ENCODE peak calls at places on chromosomes 7 and 10, in seven cellular contexts. U is H1, R is SK-N-SH, Q is HCT116, M is K562, T is HepG2, H is GM12878. F is an unnamed sample.

GRCh38 chr10:45224219-45224841 is 91.1 kb downstream of the OR13A1 start:
- DNase-seq in M (no peak), Q (no peak), U (no peak), T (no peak), R (no peak), H (no peak), F (no peak)

GRCh38 chr7:1235501-1236131 is 2.9 kb downstream of the UNCX start:
- DNase-seq in Q (no peak), M (no peak), H (no peak), T (no peak), U (peak; percentile 74), R (no peak), F (no peak)

GRCh38 chr10:133196936-133197758 is 32.9 kb upstream of the UTF1 start:
- DNase-seq in U (no peak), M (no peak), H (no peak), T (no peak), R (no peak), Q (no peak), F (no peak)

GRCh38 chr7:330554-331230 is 40.7 kb downstream of the FOXL3 start:
- DNase-seq in Q (no peak), T (no peak), R (no peak), U (no peak), M (no peak), H (no peak), F (no peak)

GRCh38 chr10:2893446-2893845 is 173.9 kb upstream of the PFKP start:
- DNase-seq in R (no peak), H (no peak), Q (no peak), U (peak; percentile 20), M (no peak), T (no peak), F (no peak)

GRCh38 chr7:75945297-75946168 is 30.6 kb downstream of the POR start:
- DNase-seq in M (peak; percentile 56), Q (no peak), U (no peak), T (peak; percentile 78), R (no peak), H (no peak), F (no peak)

GRCh38 chr10:30827531-30828120 is 198.1 kb upstream of the LYZL2 start:
- DNase-seq in Q (no peak), H (no peak), U (no peak), T (no peak), R (no peak), M (no peak), F (no peak)

GRCh38 chr7:134154581-134155130 is 27.5 kb downstream of the LRGUK start:
- DNase-seq in R (no peak), T (no peak), U (no peak), M (no peak), H (no peak), Q (no peak), F (no peak)

GRCh38 chr7:53768191-53768590 is 732.8 kb downstream of the POM121L12 start:
- DNase-seq in T (no peak), Q (no peak), U (no peak), M (no peak), H (no peak), R (no peak), F (no peak)

GRCh38 chr7:34748244-34749039 is 90.4 kb downstream of the NPSR1 start:
- DNase-seq in H (no peak), M (no peak), Q (peak; percentile 89), U (no peak), T (peak; percentile 99), R (peak; percentile 19), F (peak; percentile 93)

GRCh38 chr10:49735161-49735560 is 27.0 kb downstream of the OGDHL start:
- DNase-seq in R (peak; percentile 14), M (no peak), U (no peak), H (no peak), Q (no peak), T (no peak), F (no peak)

GRCh38 chr7:5441840-5442513 is 18.3 kb upstream of the TNRC18 start:
- DNase-seq in U (no peak), R (no peak), Q (no peak), H (no peak), M (no peak), T (no peak), F (no peak)

GRCh38 chr10:75651452-75651851 is 220.0 kb downstream of the LRMDA start:
- DNase-seq in R (no peak), M (no peak), Q (peak; percentile 15), H (no peak), U (no peak), T (peak; percentile 13), F (no peak)

GRCh38 chr7:94040254-94040653 is 36.1 kb upstream of the BET1 start:
- DNase-seq in U (no peak), T (no peak), M (peak; percentile 9), Q (no peak), H (no peak), R (no peak), F (no peak)

GRCh38 chr10:6580279-6581029 is 378 bp upstream of the PRKCQ start:
- DNase-seq in M (peak; percentile 84), R (peak; percentile 94), H (no peak), T (peak; percentile 53), U (peak; percentile 92), Q (peak; percentile 22), F (no peak)

GRCh38 chr10:3647074-3647473 is 137.9 kb downstream of the KLF6 start:
- DNase-seq in Q (no peak), T (no peak), H (peak; percentile 27), U (no peak), R (no peak), M (no peak), F (no peak)

GRCh38 chr7:13282377-13282980 is 595.0 kb downstream of the ARL4A start:
- DNase-seq in U (no peak), R (peak; percentile 6), H (no peak), Q (peak; percentile 35), M (no peak), T (no peak), F (no peak)

GRCh38 chr7:151456276-151456675 is 16.3 kb upstream of the CRYGN start:
- DNase-seq in T (no peak), H (no peak), Q (no peak), M (no peak), U (no peak), R (no peak), F (no peak)

GRCh38 chr7:36265720-36266119 is 112.7 kb downstream of the EEPD1 start:
- DNase-seq in H (no peak), R (no peak), Q (no peak), U (no peak), M (no peak), T (peak; percentile 40), F (no peak)

GRCh38 chr10:113084031-113084430 is 134.0 kb downstream of the TCF7L2 start:
- DNase-seq in Q (no peak), T (no peak), H (no peak), M (no peak), U (no peak), R (no peak), F (no peak)
- TF ChIP-seq SIN3A in Q (no peak), T (no peak), H (no peak), M (no peak), U (no peak), R (no peak), F (no peak)

GRCh38 chr7:69678794-69679103 is 80.5 kb downstream of the AUTS2 start:
- DNase-seq in Q (no peak), T (no peak), U (no peak), M (no peak), R (no peak), H (no peak), F (no peak)

GRCh38 chr7:69684955-69685631 is 86.8 kb downstream of the AUTS2 start:
- DNase-seq in R (no peak), H (no peak), Q (no peak), T (no peak), U (no peak), M (no peak), F (no peak)

GRCh38 chr7:69677905-69678793 is 79.9 kb downstream of the AUTS2 start:
- DNase-seq in H (no peak), M (no peak), Q (no peak), R (no peak), U (no peak), T (no peak), F (no peak)

GRCh38 chr7:69683002-69683401 is 84.7 kb downstream of the AUTS2 start:
- DNase-seq in U (no peak), H (no peak), M (no peak), R (no peak), Q (no peak), T (no peak), F (no peak)

DNA sequence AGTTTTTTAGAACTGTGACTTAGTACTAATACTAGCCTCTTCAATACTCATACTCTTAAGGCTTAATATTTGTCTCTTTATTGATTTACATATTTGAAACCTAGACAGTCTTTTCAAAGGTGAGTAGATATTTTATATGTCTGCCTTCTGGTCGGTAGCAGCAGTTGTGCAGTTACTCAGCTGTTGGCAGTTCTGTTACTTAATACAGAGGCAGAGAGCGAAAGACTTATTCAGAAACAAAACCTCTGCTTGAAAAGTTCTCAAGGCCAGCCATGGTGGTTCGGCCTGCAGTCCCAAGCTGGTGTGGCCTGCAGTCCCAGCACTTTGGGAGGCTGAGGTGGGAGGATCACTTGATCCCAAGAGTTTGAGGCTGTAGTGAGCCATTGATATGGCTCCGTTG is 84.2 kb downstream of the AUTS2 start:
- DNase-seq in U (no peak), M (no peak), H (no peak), Q (no peak), R (no peak), T (no peak), F (no peak)
- TF ChIP-seq SIN3A in U (no peak), M (no peak), H (no peak), Q (no peak), R (no peak), T (no peak), F (no peak)

DNA sequence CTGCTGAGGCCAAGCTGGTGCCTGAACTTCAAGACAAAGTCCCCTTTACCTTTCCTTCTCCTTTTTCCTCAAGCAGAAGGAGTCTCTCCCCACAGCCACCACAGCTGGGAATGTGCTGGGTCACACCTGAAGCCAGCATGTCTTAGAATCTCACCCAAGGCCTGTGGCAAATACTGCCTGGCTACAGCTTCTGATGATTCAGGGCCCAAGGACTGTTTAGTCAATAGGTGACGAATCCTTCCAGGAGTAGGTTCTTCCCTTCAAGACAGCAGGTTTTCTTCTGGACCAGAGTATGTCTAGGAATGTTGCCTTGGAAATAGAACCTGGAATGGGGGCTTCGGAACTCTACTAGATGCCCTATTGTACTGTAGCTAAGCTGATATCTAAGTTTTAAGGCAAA is 374.6 kb downstream of the KIF20B start:
- DNase-seq in H (no peak), T (no peak), M (no peak), R (no peak), Q (no peak), U (no peak), F (no peak)
- TF ChIP-seq SIN3A in H (no peak), T (no peak), M (no peak), R (no peak), Q (no peak), U (no peak), F (no peak)

DNA sequence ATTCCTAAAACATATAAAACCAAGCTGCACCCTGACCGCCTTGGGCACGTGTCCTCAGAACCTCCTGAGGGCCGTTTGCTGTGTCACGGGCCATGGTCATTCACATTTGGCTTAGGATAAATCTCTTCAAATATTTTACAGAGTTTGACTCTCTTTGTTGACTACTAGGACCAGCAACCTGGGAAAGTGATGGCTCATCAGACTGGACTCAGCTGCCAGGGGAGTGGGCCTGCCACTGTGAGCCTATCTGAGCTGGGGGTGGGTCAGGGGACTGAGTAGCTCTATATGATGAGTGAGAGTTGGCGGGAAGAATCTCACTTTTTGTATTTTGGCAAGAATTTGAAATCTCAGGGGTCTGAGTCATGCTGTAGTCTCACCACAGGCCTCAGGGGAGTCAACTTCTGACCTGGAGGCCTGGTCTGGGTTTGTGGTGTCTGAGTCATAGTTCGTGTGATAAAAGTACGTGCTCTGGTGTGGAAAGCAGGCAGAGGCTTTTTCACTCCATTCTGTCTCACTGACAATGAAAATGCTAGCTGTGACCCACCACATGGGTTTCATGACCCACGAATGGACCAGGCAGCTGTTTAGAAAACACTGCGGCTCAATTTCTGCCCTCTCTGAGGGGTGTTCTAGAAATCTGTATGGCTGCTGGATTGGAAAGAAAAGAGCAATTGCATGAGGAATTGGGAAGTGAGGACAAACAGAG is 4.2 kb upstream of the UPP1 start:
- DNase-seq in U (no peak), H (peak; percentile 90), R (peak; percentile 40), Q (peak; percentile 87), M (peak; percentile 68), T (peak; percentile 73), F (peak; percentile 99)
- TF ChIP-seq SIN3A in U (no peak), H (no peak), R (peak; percentile 79), Q (no peak), M (no peak), T (no peak), F (no peak)